ENCODE peak calls at places on chromosomes 12 and 14, in five cellular contexts. U, N, V, X and I are unnamed samples.

GRCh38 chr14:86237733-86238132 is 707.8 kb downstream of the FLRT2 start:
- DNase-seq in N (no peak), U (no peak), V (no peak), X (no peak), I (no peak)

GRCh38 chr12:57549909-57550627 is at the start of gene KIF5A:
- DNase-seq in X (no peak), V (peak), N (no peak), U (no peak), I (peak)

GRCh38 chr12:8011331-8011730 is 21.2 kb upstream of the FOXJ2 start:
- DNase-seq in X (no peak), U (no peak), V (no peak), N (no peak), I (no peak)

GRCh38 chr12:132449565-132450390 is 40.2 kb upstream of the FBRSL1 start:
- DNase-seq in U (no peak), X (no peak), V (no peak), N (no peak), I (no peak)

GRCh38 chr14:86035882-86036281 is 505.9 kb downstream of the FLRT2 start:
- DNase-seq in V (no peak), U (no peak), X (peak), N (no peak), I (no peak)

GRCh38 chr14:77303417-77304156 is 17.1 kb downstream of the POMT2 start:
- DNase-seq in U (no peak), V (peak), X (peak), N (peak), I (no peak)

GRCh38 chr14:75141967-75142366 is 15.1 kb upstream of the NEK9 start:
- DNase-seq in U (no peak), V (no peak), N (no peak), X (peak), I (no peak)

GRCh38 chr14:67641480-67641879 is 21.8 kb downstream of the ARG2 start:
- DNase-seq in X (no peak), N (no peak), U (no peak), V (no peak), I (no peak)

GRCh38 chr12:40597133-40597532 is 95.1 kb upstream of the CNTN1 start:
- DNase-seq in N (no peak), U (no peak), X (no peak), V (no peak), I (no peak)

GRCh38 chr12:42589465-42590323 is at the start of gene PRICKLE1:
- DNase-seq in U (no peak), N (peak), V (peak), X (no peak), I (peak)

GRCh38 chr12:30696486-30696885 is 817 bp upstream of the IPO8 start:
- DNase-seq in N (no peak), V (no peak), X (no peak), U (no peak), I (peak)

GRCh38 chr12:21456291-21456780 is 18.9 kb downstream of the PYROXD1 start:
- DNase-seq in U (no peak), V (no peak), N (no peak), X (no peak), I (no peak)